ENCODE peak calls at places on chromosomes 5 and 9, in nine cellular contexts. One of them, this sample, is unnamed.

GRCh38 chr9:136012651-136013050 is 51.5 kb upstream of the UBAC1 start:
- DNase-seq in SW 1271: no peak
- DNase-seq in SW480: no peak
- DNase-seq in NCI-H1105: no peak
- DNase-seq in DMS79: no peak
- DNase-seq in NCI-H2171: peak; percentile 85
- DNase-seq in MV-4-11: no peak
- DNase-seq in fibroblast of the aortic adventitia: no peak
- DNase-seq in germinal center: no peak
- DNase-seq in this sample: no peak

GRCh38 chr9:121609845-121610637 is 41.4 kb upstream of the DAB2IP start:
- DNase-seq in SW 1271: no peak
- DNase-seq in SW480: peak; percentile 42
- DNase-seq in NCI-H1105: no peak
- DNase-seq in DMS79: no peak
- DNase-seq in NCI-H2171: no peak
- DNase-seq in MV-4-11: no peak
- DNase-seq in fibroblast of the aortic adventitia: peak; percentile 85
- DNase-seq in germinal center: no peak
- DNase-seq in this sample: no peak

GRCh38 chr5:148778891-148779290 is 47.5 kb upstream of the ADRB2 start:
- DNase-seq in SW 1271: no peak
- DNase-seq in SW480: no peak
- DNase-seq in NCI-H1105: no peak
- DNase-seq in DMS79: no peak
- DNase-seq in NCI-H2171: no peak
- DNase-seq in MV-4-11: peak; percentile 71
- DNase-seq in fibroblast of the aortic adventitia: no peak
- DNase-seq in germinal center: no peak
- DNase-seq in this sample: no peak

GRCh38 chr9:95349109-95350038 is 31.9 kb upstream of the FANCC start:
- DNase-seq in SW 1271: no peak
- DNase-seq in SW480: no peak
- DNase-seq in NCI-H1105: no peak
- DNase-seq in DMS79: no peak
- DNase-seq in NCI-H2171: no peak
- DNase-seq in MV-4-11: no peak
- DNase-seq in fibroblast of the aortic adventitia: no peak
- DNase-seq in germinal center: no peak
- DNase-seq in this sample: no peak

GRCh38 chr5:138635268-138635667 is 60.1 kb upstream of the HSPA9 start:
- DNase-seq in SW 1271: no peak
- DNase-seq in SW480: no peak
- DNase-seq in NCI-H1105: no peak
- DNase-seq in DMS79: peak; percentile 62
- DNase-seq in NCI-H2171: no peak
- DNase-seq in MV-4-11: no peak
- DNase-seq in fibroblast of the aortic adventitia: peak; percentile 78
- DNase-seq in germinal center: no peak
- DNase-seq in this sample: no peak

GRCh38 chr5:98397081-98397480 is 376.4 kb upstream of the RGMB start:
- DNase-seq in SW 1271: no peak
- DNase-seq in SW480: no peak
- DNase-seq in NCI-H1105: no peak
- DNase-seq in DMS79: no peak
- DNase-seq in NCI-H2171: no peak
- DNase-seq in MV-4-11: no peak
- DNase-seq in fibroblast of the aortic adventitia: peak; percentile 66
- DNase-seq in germinal center: no peak
- DNase-seq in this sample: no peak

GRCh38 chr5:114467141-114467540 is 105.3 kb downstream of the KCNN2 start:
- DNase-seq in SW 1271: no peak
- DNase-seq in SW480: no peak
- DNase-seq in NCI-H1105: no peak
- DNase-seq in DMS79: no peak
- DNase-seq in NCI-H2171: no peak
- DNase-seq in MV-4-11: no peak
- DNase-seq in fibroblast of the aortic adventitia: no peak
- DNase-seq in germinal center: no peak
- DNase-seq in this sample: no peak

GRCh38 chr9:128190516-128191405 is 611 bp downstream of the CIZ1 start:
- DNase-seq in SW 1271: no peak
- DNase-seq in SW480: no peak
- DNase-seq in NCI-H1105: no peak
- DNase-seq in DMS79: no peak
- DNase-seq in NCI-H2171: no peak
- DNase-seq in MV-4-11: no peak
- DNase-seq in fibroblast of the aortic adventitia: peak; percentile 17
- DNase-seq in germinal center: no peak
- DNase-seq in this sample: no peak

GRCh38 chr5:59246470-59247250 is 646.9 kb downstream of the PDE4D start:
- DNase-seq in SW 1271: no peak
- DNase-seq in SW480: peak; percentile 79
- DNase-seq in NCI-H1105: no peak
- DNase-seq in DMS79: no peak
- DNase-seq in NCI-H2171: no peak
- DNase-seq in MV-4-11: no peak
- DNase-seq in fibroblast of the aortic adventitia: no peak
- DNase-seq in germinal center: no peak
- DNase-seq in this sample: no peak

GRCh38 chr5:120446896-120447295 is 17.2 kb upstream of the PRR16 start:
- DNase-seq in SW 1271: no peak
- DNase-seq in SW480: no peak
- DNase-seq in NCI-H1105: no peak
- DNase-seq in DMS79: no peak
- DNase-seq in NCI-H2171: no peak
- DNase-seq in MV-4-11: no peak
- DNase-seq in fibroblast of the aortic adventitia: no peak
- DNase-seq in germinal center: no peak
- DNase-seq in this sample: no peak

GRCh38 chr9:68793605-68794343 is 88.7 kb downstream of the PIP5K1B start:
- DNase-seq in SW 1271: no peak
- DNase-seq in SW480: no peak
- DNase-seq in NCI-H1105: no peak
- DNase-seq in DMS79: no peak
- DNase-seq in NCI-H2171: no peak
- DNase-seq in MV-4-11: peak; percentile 28
- DNase-seq in fibroblast of the aortic adventitia: no peak
- DNase-seq in germinal center: no peak
- DNase-seq in this sample: no peak

GRCh38 chr9:94584555-94584954 is 9.1 kb downstream of the FBP2 start:
- DNase-seq in SW 1271: no peak
- DNase-seq in SW480: peak; percentile 66
- DNase-seq in NCI-H1105: no peak
- DNase-seq in DMS79: no peak
- DNase-seq in NCI-H2171: no peak
- DNase-seq in MV-4-11: no peak
- DNase-seq in fibroblast of the aortic adventitia: no peak
- DNase-seq in germinal center: no peak
- DNase-seq in this sample: no peak

GRCh38 chr5:113190347-113190746 is 213.7 kb downstream of the DCP2 start:
- DNase-seq in SW 1271: no peak
- DNase-seq in SW480: no peak
- DNase-seq in NCI-H1105: no peak
- DNase-seq in DMS79: no peak
- DNase-seq in NCI-H2171: no peak
- DNase-seq in MV-4-11: no peak
- DNase-seq in fibroblast of the aortic adventitia: peak; percentile 39
- DNase-seq in germinal center: no peak
- DNase-seq in this sample: no peak

GRCh38 chr5:179759961-179760541 is 27.4 kb downstream of the MAML1 start:
- DNase-seq in SW 1271: no peak
- DNase-seq in SW480: no peak
- DNase-seq in NCI-H1105: no peak
- DNase-seq in DMS79: no peak
- DNase-seq in NCI-H2171: no peak
- DNase-seq in MV-4-11: peak; percentile 66
- DNase-seq in fibroblast of the aortic adventitia: no peak
- DNase-seq in germinal center: no peak
- DNase-seq in this sample: no peak

GRCh38 chr5:107217721-107218130 is 453.0 kb downstream of the EFNA5 start:
- DNase-seq in SW 1271: no peak
- DNase-seq in SW480: no peak
- DNase-seq in NCI-H1105: no peak
- DNase-seq in DMS79: no peak
- DNase-seq in NCI-H2171: no peak
- DNase-seq in MV-4-11: no peak
- DNase-seq in fibroblast of the aortic adventitia: no peak
- DNase-seq in germinal center: no peak
- DNase-seq in this sample: peak; percentile 7

GRCh38 chr9:101601904-101602765 is 7.4 kb upstream of the PPP3R2 start:
- DNase-seq in SW 1271: peak; percentile 57
- DNase-seq in SW480: peak; percentile 65
- DNase-seq in NCI-H1105: peak; percentile 32
- DNase-seq in DMS79: peak; percentile 6
- DNase-seq in NCI-H2171: peak; percentile 58
- DNase-seq in MV-4-11: peak; percentile 37
- DNase-seq in fibroblast of the aortic adventitia: peak; percentile 67
- DNase-seq in germinal center: peak; percentile 15
- DNase-seq in this sample: no peak

GRCh38 chr9:133977421-133978201 is 14.5 kb downstream of the VAV2 start:
- DNase-seq in SW 1271: no peak
- DNase-seq in SW480: no peak
- DNase-seq in NCI-H1105: no peak
- DNase-seq in DMS79: no peak
- DNase-seq in NCI-H2171: no peak
- DNase-seq in MV-4-11: no peak
- DNase-seq in fibroblast of the aortic adventitia: no peak
- DNase-seq in germinal center: no peak
- DNase-seq in this sample: no peak

GRCh38 chr5:150778103-150778516 is 447 bp upstream of the SMIM3 start:
- DNase-seq in SW 1271: no peak
- DNase-seq in SW480: peak; percentile 26
- DNase-seq in NCI-H1105: no peak
- DNase-seq in DMS79: no peak
- DNase-seq in NCI-H2171: no peak
- DNase-seq in MV-4-11: no peak
- DNase-seq in fibroblast of the aortic adventitia: peak; percentile 63
- DNase-seq in germinal center: no peak
- DNase-seq in this sample: no peak

GRCh38 chr9:136808781-136809158 is 1.0 kb downstream of the RABL6 start:
- DNase-seq in SW 1271: no peak
- DNase-seq in SW480: peak; percentile 42
- DNase-seq in NCI-H1105: no peak
- DNase-seq in DMS79: no peak
- DNase-seq in NCI-H2171: no peak
- DNase-seq in MV-4-11: peak; percentile 32
- DNase-seq in fibroblast of the aortic adventitia: peak; percentile 51
- DNase-seq in germinal center: no peak
- DNase-seq in this sample: no peak

GRCh38 chr5:79971156-79971555 is 19.9 kb downstream of the MTX3 start:
- DNase-seq in SW 1271: no peak
- DNase-seq in SW480: no peak
- DNase-seq in NCI-H1105: no peak
- DNase-seq in DMS79: no peak
- DNase-seq in NCI-H2171: no peak
- DNase-seq in MV-4-11: no peak
- DNase-seq in fibroblast of the aortic adventitia: peak; percentile 45
- DNase-seq in germinal center: no peak
- DNase-seq in this sample: no peak

GRCh38 chr5:31854625-31855526 is 215.9 kb downstream of the PDZD2 start:
- DNase-seq in SW 1271: no peak
- DNase-seq in SW480: no peak
- DNase-seq in NCI-H1105: peak; percentile 21
- DNase-seq in DMS79: no peak
- DNase-seq in NCI-H2171: peak; percentile 56
- DNase-seq in MV-4-11: no peak
- DNase-seq in fibroblast of the aortic adventitia: peak; percentile 7
- DNase-seq in germinal center: peak; percentile 25
- DNase-seq in this sample: peak; percentile 52

GRCh38 chr9:101465330-101465915 is 29.8 kb upstream of the ALDOB start:
- DNase-seq in SW 1271: peak; percentile 70
- DNase-seq in SW480: peak; percentile 88
- DNase-seq in NCI-H1105: no peak
- DNase-seq in DMS79: no peak
- DNase-seq in NCI-H2171: no peak
- DNase-seq in MV-4-11: peak; percentile 89
- DNase-seq in fibroblast of the aortic adventitia: peak; percentile 82
- DNase-seq in germinal center: no peak
- DNase-seq in this sample: peak; percentile 8

GRCh38 chr9:115691097-115691496 is 462.5 kb upstream of the PAPPA start:
- DNase-seq in SW 1271: peak; percentile 83
- DNase-seq in SW480: peak; percentile 19
- DNase-seq in NCI-H1105: no peak
- DNase-seq in DMS79: no peak
- DNase-seq in NCI-H2171: no peak
- DNase-seq in MV-4-11: peak; percentile 31
- DNase-seq in fibroblast of the aortic adventitia: peak; percentile 99
- DNase-seq in germinal center: no peak
- DNase-seq in this sample: no peak

GRCh38 chr9:127707766-127708165 is 978 bp downstream of the CFAP157 start:
- DNase-seq in SW 1271: no peak
- DNase-seq in SW480: peak; percentile 51
- DNase-seq in NCI-H1105: no peak
- DNase-seq in DMS79: no peak
- DNase-seq in NCI-H2171: no peak
- DNase-seq in MV-4-11: no peak
- DNase-seq in fibroblast of the aortic adventitia: no peak
- DNase-seq in germinal center: peak; percentile 51
- DNase-seq in this sample: no peak

GRCh38 chr9:96136992-96137665 is 164.8 kb downstream of the HSD17B3 start:
- DNase-seq in SW 1271: no peak
- DNase-seq in SW480: peak; percentile 58
- DNase-seq in NCI-H1105: no peak
- DNase-seq in DMS79: no peak
- DNase-seq in NCI-H2171: no peak
- DNase-seq in MV-4-11: peak; percentile 60
- DNase-seq in fibroblast of the aortic adventitia: peak; percentile 51
- DNase-seq in germinal center: peak; percentile 63
- DNase-seq in this sample: peak; percentile 35

GRCh38 chr5:39099831-39100230 is 25.6 kb upstream of the RICTOR start:
- DNase-seq in SW 1271: no peak
- DNase-seq in SW480: no peak
- DNase-seq in NCI-H1105: no peak
- DNase-seq in DMS79: no peak
- DNase-seq in NCI-H2171: no peak
- DNase-seq in MV-4-11: no peak
- DNase-seq in fibroblast of the aortic adventitia: no peak
- DNase-seq in germinal center: no peak
- DNase-seq in this sample: no peak

GRCh38 chr5:82277987-82278710 is at the start of gene RPS23:
- DNase-seq in SW 1271: peak; percentile 95
- DNase-seq in SW480: peak; percentile 87
- DNase-seq in NCI-H1105: peak; percentile 46
- DNase-seq in DMS79: peak; percentile 54
- DNase-seq in NCI-H2171: peak; percentile 62
- DNase-seq in MV-4-11: peak; percentile 90
- DNase-seq in fibroblast of the aortic adventitia: peak; percentile 94
- DNase-seq in germinal center: peak; percentile 86
- DNase-seq in this sample: peak; percentile 92

GRCh38 chr5:9382511-9382910 is 163.4 kb downstream of the SEMA5A start:
- DNase-seq in SW 1271: no peak
- DNase-seq in SW480: no peak
- DNase-seq in NCI-H1105: no peak
- DNase-seq in DMS79: no peak
- DNase-seq in NCI-H2171: no peak
- DNase-seq in MV-4-11: no peak
- DNase-seq in fibroblast of the aortic adventitia: no peak
- DNase-seq in germinal center: no peak
- DNase-seq in this sample: no peak

GRCh38 chr5:147611483-147611882 is 101.6 kb upstream of the DPYSL3 start:
- DNase-seq in SW 1271: no peak
- DNase-seq in SW480: no peak
- DNase-seq in NCI-H1105: no peak
- DNase-seq in DMS79: no peak
- DNase-seq in NCI-H2171: no peak
- DNase-seq in MV-4-11: no peak
- DNase-seq in fibroblast of the aortic adventitia: no peak
- DNase-seq in germinal center: no peak
- DNase-seq in this sample: no peak

GRCh38 chr9:17436854-17437253 is 142.0 kb upstream of the SH3GL2 start:
- DNase-seq in SW 1271: no peak
- DNase-seq in SW480: no peak
- DNase-seq in NCI-H1105: no peak
- DNase-seq in DMS79: no peak
- DNase-seq in NCI-H2171: no peak
- DNase-seq in MV-4-11: no peak
- DNase-seq in fibroblast of the aortic adventitia: no peak
- DNase-seq in germinal center: no peak
- DNase-seq in this sample: no peak

GRCh38 chr5:10249948-10250803 is at the start of gene CCT5:
- DNase-seq in SW 1271: peak; percentile 99
- DNase-seq in SW480: peak; percentile 100
- DNase-seq in NCI-H1105: peak; percentile 95
- DNase-seq in DMS79: peak; percentile 92
- DNase-seq in NCI-H2171: peak; percentile 98
- DNase-seq in MV-4-11: peak; percentile 98
- DNase-seq in fibroblast of the aortic adventitia: peak; percentile 99
- DNase-seq in germinal center: peak; percentile 95
- DNase-seq in this sample: peak; percentile 94

This sample was measured in amygdala.